ENCODE peak calls at places on chromosomes 13 and 19, in ten cellular contexts. V is activated T-cell treated with anti-CD3 and anti-CD28 coated beads, Interleukin-2, amount 50 U/mL, for 72 hours; K is hippocampal formation; P is CD8-positive, alpha-beta T cell; W is NCI-H1105 treated with DMSO at 0.1 percent for 48 hours; A is NCI-H524 treated with DMSO at 0.1 percent for 48 hours; U is ACHN; L is T-helper 17 cell; S is stimulated activated CD4-positive, alpha-beta T cell treated with anti-CD3 and anti-CD28 coated beads, Interleukin-15, amount 100 ng/mL, for 1 hour; N is cardiac muscle cell. Z is an unnamed sample.

GRCh38 chr13:61414136-61414535 is 1.5 kb downstream of the PCDH20 start:
- DNase-seq in V (no peak), W (peak; percentile 50), A (no peak), S (no peak), L (no peak), N (no peak), U (peak; percentile 14), P (no peak), K (no peak), Z (no peak)

GRCh38 chr19:4406626-4407025 is 4.2 kb downstream of the CHAF1A start:
- DNase-seq in S (no peak), L (no peak), A (no peak), V (no peak), N (no peak), U (no peak), W (no peak), K (no peak), P (no peak), Z (no peak)

GRCh38 chr19:54677217-54677616 is 14.4 kb downstream of the LILRB4 start:
- DNase-seq in L (no peak), W (no peak), N (no peak), S (no peak), U (no peak), V (no peak), P (no peak), K (no peak), A (no peak), Z (no peak)

GRCh38 chr19:12784394-12784870 is 6.9 kb upstream of the JUNB start:
- DNase-seq in P (no peak), A (no peak), K (no peak), N (no peak), V (peak; percentile 44), S (no peak), L (no peak), U (no peak), W (no peak), Z (no peak)

GRCh38 chr13:94660695-94661324 is 51.5 kb downstream of the SOX21 start:
- DNase-seq in W (peak; percentile 51), L (no peak), P (no peak), N (peak; percentile 27), U (peak; percentile 17), A (no peak), K (no peak), S (no peak), V (peak; percentile 11), Z (no peak)

GRCh38 chr13:102405499-102406079 is 3.7 kb upstream of the FGF14 start:
- DNase-seq in A (no peak), W (no peak), N (no peak), S (no peak), L (no peak), U (peak; percentile 34), V (no peak), K (no peak), P (no peak), Z (no peak)

GRCh38 chr13:84653915-84654534 is 771.8 kb upstream of the SLITRK1 start:
- DNase-seq in K (no peak), A (no peak), W (no peak), L (no peak), N (no peak), U (no peak), V (no peak), P (no peak), S (no peak), Z (no peak)

GRCh38 chr19:55383789-55384575 is at the start of gene TMEM238:
- DNase-seq in N (peak; percentile 75), W (peak; percentile 68), S (no peak), K (peak; percentile 35), A (no peak), V (peak; percentile 75), U (peak; percentile 70), P (peak; percentile 68), L (peak; percentile 35), Z (peak; percentile 20)

GRCh38 chr13:100887729-100888151 is 213.1 kb upstream of the TMTC4 start:
- DNase-seq in K (no peak), A (no peak), U (peak; percentile 13), W (no peak), P (no peak), V (no peak), S (no peak), N (peak; percentile 13), L (no peak), Z (no peak)

GRCh38 chr19:54460230-54461005 is 3.2 kb downstream of the LENG9 start:
- DNase-seq in N (no peak), W (no peak), L (no peak), S (no peak), K (no peak), U (no peak), P (no peak), V (no peak), A (no peak), Z (no peak)

GRCh38 chr19:4380254-4380727 is 20.1 kb downstream of the SH3GL1 start:
- DNase-seq in P (peak; percentile 78), U (no peak), V (peak; percentile 36), W (no peak), L (peak; percentile 45), N (no peak), K (no peak), A (no peak), S (peak; percentile 21), Z (no peak)

GRCh38 chr13:113115363-113116205 is 7.0 kb upstream of the F10 start:
- DNase-seq in V (no peak), U (no peak), W (no peak), A (no peak), K (no peak), P (no peak), N (no peak), L (no peak), S (no peak), Z (no peak)

GRCh38 chr13:38309397-38309796 is 40.3 kb upstream of the UFM1 start:
- DNase-seq in U (no peak), W (no peak), P (no peak), A (no peak), V (no peak), K (no peak), N (no peak), L (no peak), S (no peak), Z (no peak)

Z was measured in substantia nigra.